ENCODE peak calls at places on chromosome 7, in seven cellular contexts. R is WTC11, X is GM12865, Q is kidney, Y is bronchial epithelial cell, H is astrocyte of the spinal cord, C is left lung. B is an unnamed sample.

GRCh38 chr7:151483700-151483960 is 36.1 kb downstream of the RHEB start:
- DNase-seq in R (no peak), X (no peak), Q (no peak), Y (no peak), H (no peak), C (no peak), B (no peak)

GRCh38 chr7:105289704-105290103 is 99.0 kb downstream of the SRPK2 start:
- DNase-seq in R (no peak), X (peak), Q (no peak), Y (no peak), H (no peak), C (no peak), B (no peak)

GRCh38 chr7:12210179-12211053 is 678 bp upstream of the TMEM106B start:
- DNase-seq in R (no peak), X (peak), Q (no peak), Y (no peak), H (no peak), C (peak), B (no peak)

GRCh38 chr7:94823952-94824351 is 83.4 kb upstream of the PPP1R9A start:
- DNase-seq in R (no peak), X (no peak), Q (no peak), Y (peak), H (peak), C (no peak), B (no peak)

GRCh38 chr7:151572136-151572535 is 52.4 kb upstream of the RHEB start:
- DNase-seq in R (no peak), X (no peak), Q (no peak), Y (no peak), H (no peak), C (no peak), B (no peak)

GRCh38 chr7:121288894-121289293 is 39.9 kb upstream of the WNT16 start:
- DNase-seq in R (no peak), X (no peak), Q (no peak), Y (peak), H (peak), C (no peak), B (no peak)

GRCh38 chr7:90383422-90383821 is 19.8 kb upstream of the CLDN12 start:
- DNase-seq in R (no peak), X (no peak), Q (no peak), Y (peak), H (peak), C (no peak), B (no peak)

GRCh38 chr7:143013897-143014296 is 13.0 kb downstream of the OR9A2 start:
- DNase-seq in R (no peak), X (no peak), Q (no peak), Y (peak), H (peak), C (no peak), B (no peak)

GRCh38 chr7:129055294-129055816 is 444 bp upstream of the TNPO3 start:
- DNase-seq in R (no peak), X (no peak), Q (no peak), Y (no peak), H (no peak), C (no peak), B (no peak)

GRCh38 chr7:100066953-100067352 is 14.6 kb downstream of the ZNF3 start:
- DNase-seq in R (no peak), X (no peak), Q (no peak), Y (no peak), H (no peak), C (no peak), B (no peak)
- TF ChIP-seq CTCF in R (no peak), X (no peak), Q (no peak), Y (no peak), H (no peak), C (no peak), B (no peak)

DNA sequence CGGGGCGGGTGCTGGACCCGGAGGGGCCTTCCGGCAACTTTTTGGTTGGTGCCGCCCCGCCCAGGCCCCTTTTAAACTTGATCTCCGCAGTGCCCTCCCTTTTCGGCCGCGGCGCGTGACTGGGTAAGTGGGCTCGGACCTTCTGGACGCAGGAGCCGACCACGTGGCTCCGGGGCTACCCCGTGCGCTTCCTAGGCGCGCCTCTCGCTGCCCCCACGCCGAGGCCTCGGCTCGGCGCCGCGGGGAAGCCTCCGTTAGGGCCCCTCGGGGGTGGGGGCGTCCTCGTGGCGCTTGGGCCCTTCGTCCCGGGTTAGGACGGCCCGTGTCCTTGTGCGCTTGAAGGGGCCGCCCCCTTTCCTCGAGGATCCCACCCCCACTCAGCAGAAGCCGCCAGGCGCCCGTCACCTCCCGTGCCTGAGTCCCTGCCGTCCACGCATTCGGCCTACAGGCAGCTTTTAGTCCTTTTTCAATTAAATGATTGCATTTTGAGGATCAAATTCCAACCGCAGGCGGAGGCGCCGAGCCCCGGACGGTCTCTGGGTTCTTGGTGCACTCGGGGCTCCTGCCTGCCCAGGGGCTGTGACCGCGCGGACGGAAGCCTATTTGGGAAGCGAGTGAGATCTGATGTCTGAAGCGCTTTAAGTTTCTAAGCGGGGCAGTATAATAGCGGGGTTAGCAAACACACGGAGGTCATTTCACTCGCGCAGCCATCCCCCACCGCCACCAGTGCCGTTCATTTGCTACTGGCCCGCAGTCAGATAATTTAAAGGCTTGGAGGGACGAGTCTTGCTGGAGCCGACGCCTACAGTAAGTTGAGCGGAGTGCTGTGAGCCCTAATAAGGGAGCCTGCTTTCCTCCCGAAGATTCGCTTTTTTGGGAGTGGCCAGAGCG is 31.8 kb upstream of the TOMM7 start:
- DNase-seq in R (peak), X (peak), Q (peak), Y (peak), H (peak), C (peak), B (peak)
- TF ChIP-seq CTCF in R (no peak), X (no peak), Q (no peak), Y (no peak), H (no peak), C (no peak), B (no peak)

GRCh38 chr7:30625283-30625682 is 30.6 kb downstream of the GARS1 start:
- DNase-seq in R (no peak), X (no peak), Q (no peak), Y (no peak), H (no peak), C (no peak), B (no peak)
- TF ChIP-seq CTCF in R (no peak), X (no peak), Q (no peak), Y (no peak), H (no peak), C (no peak), B (no peak)

GRCh38 chr7:108385834-108386422 is 70.3 kb downstream of the NRCAM start:
- DNase-seq in R (no peak), X (no peak), Q (no peak), Y (no peak), H (no peak), C (no peak), B (no peak)

GRCh38 chr7:108382932-108383331 is 73.3 kb downstream of the NRCAM start:
- DNase-seq in R (no peak), X (no peak), Q (no peak), Y (no peak), H (no peak), C (no peak), B (no peak)

GRCh38 chr7:108380527-108380926 is 75.7 kb downstream of the NRCAM start:
- DNase-seq in R (no peak), X (no peak), Q (no peak), Y (peak), H (no peak), C (no peak), B (no peak)

DNA sequence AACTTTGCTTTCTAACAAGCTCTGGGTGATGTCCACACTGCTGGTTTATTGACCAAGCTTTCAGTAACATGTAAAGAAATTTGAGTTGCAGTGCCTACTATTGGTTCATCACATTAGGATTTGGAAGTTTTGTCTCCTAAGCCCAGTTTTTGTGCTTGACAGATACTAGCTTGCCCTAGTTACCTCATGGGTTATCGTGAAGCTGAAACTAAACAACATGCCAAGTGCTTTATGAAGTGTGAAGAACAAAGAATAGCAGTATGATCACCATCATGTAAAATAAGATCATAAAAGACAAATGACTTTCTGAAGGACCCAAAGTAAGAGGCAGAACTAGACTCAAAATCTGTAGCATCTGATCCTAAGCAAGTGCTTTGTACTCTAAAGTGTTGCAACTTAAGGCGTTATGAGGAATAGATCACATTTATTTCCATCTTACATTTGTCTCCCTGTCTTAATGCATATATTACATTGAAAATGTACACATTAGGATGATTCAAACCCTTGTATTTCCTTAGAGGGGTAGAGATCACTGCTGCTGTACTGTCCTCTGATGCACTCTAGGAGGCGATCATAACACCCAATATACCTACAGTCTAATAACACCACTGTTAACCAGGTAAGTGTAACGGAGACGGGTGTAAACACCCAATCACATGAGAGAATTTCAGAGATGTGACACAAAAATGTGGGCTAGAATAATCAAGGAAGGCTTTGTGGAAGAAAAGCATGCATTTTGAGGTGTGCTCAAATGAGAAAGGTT is 71.3 kb downstream of the NRCAM start:
- DNase-seq in R (no peak), X (peak), Q (no peak), Y (peak), H (no peak), C (no peak), B (peak)
- TF ChIP-seq CTCF in R (no peak), X (peak), Q (peak), Y (peak), H (no peak), C (no peak), B (peak)

DNA sequence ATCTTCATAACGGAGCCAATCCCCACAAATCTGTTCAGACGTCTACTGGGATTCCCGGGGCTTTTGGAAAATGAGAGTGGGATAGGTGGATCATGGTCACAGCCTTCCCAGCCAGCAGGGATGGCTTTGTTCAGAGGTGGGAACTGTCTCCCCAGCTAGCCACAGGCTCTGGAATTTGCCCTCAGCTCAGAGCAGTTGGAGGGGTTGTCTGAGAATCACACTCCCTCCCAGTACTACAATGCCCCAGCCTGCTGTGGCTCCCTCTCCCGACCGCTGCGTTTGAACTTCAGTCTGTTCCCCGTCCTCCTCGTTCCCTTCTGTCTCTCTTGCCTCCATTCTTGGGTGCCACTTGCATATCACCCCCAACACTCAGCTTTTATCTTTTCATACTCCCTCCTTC is 413.5 kb downstream of the PLXNA4 start:
- DNase-seq in R (peak), X (no peak), Q (no peak), Y (no peak), H (no peak), C (no peak), B (no peak)
- TF ChIP-seq CTCF in R (no peak), X (no peak), Q (no peak), Y (no peak), H (peak), C (no peak), B (no peak)

GRCh38 chr7:48101880-48102448 is 12.9 kb downstream of the UPP1 start:
- DNase-seq in R (peak), X (no peak), Q (no peak), Y (no peak), H (no peak), C (no peak), B (no peak)
- TF ChIP-seq CTCF in R (peak), X (peak), Q (no peak), Y (peak), H (peak), C (no peak), B (peak)